ENCODE peak calls at places on chromosomes 16 and 17, in five cellular contexts. D is prostate gland, O is IMR-90, V is endothelial cell of umbilical vein, F is K562. Z is an unnamed sample.

GRCh38 chr16:25066747-25067631 is 44.6 kb upstream of the LCMT1 start:
- DNase-seq in F (peak; percentile 90), V (peak; percentile 73), D (peak; percentile 80), O (peak; percentile 61), Z (peak; percentile 89)

GRCh38 chr17:42459256-42459982 is 741 bp downstream of the ATP6V0A1 start:
- DNase-seq in F (peak; percentile 85), V (no peak), O (peak; percentile 69), D (peak; percentile 53), Z (peak; percentile 85)

GRCh38 chr17:72606656-72607055 is 485.8 kb downstream of the SLC39A11 start:
- DNase-seq in O (no peak), V (no peak), D (no peak), F (no peak), Z (no peak)

GRCh38 chr16:85393674-85394510 is 219.2 kb upstream of the GSE1 start:
- DNase-seq in F (peak; percentile 86), D (no peak), O (peak; percentile 40), V (no peak), Z (peak; percentile 78)

GRCh38 chr16:24776486-24777220 is 47.2 kb downstream of the TNRC6A start:
- DNase-seq in F (no peak), O (peak; percentile 33), D (no peak), V (peak; percentile 63), Z (peak; percentile 61)

GRCh38 chr17:2724783-2725164 is 13.2 kb upstream of the CLUH start:
- DNase-seq in F (peak; percentile 37), V (peak; percentile 19), D (no peak), O (peak; percentile 26), Z (peak; percentile 67)

GRCh38 chr17:48582750-48583069 is 4.6 kb upstream of the HOXB4 start:
- DNase-seq in F (no peak), D (no peak), O (no peak), V (no peak), Z (no peak)

GRCh38 chr16:12868169-12868568 is 33.2 kb upstream of the SHISA9 start:
- DNase-seq in F (no peak), D (no peak), O (no peak), V (no peak), Z (no peak)

GRCh38 chr17:78458091-78458490 is 79.6 kb downstream of the PGS1 start:
- DNase-seq in D (no peak), O (no peak), F (no peak), V (no peak), Z (no peak)

GRCh38 chr16:1958715-1959268 is 546 bp upstream of the NDUFB10 start:
- DNase-seq in D (no peak), O (no peak), V (no peak), F (no peak), Z (no peak)

GRCh38 chr16:51095114-51095872 is 55.8 kb downstream of the SALL1 start:
- DNase-seq in V (no peak), D (no peak), F (no peak), O (no peak), Z (no peak)
- TF ChIP-seq POLR2A in V (no peak), D (no peak), F (no peak), O (no peak), Z (no peak)

GRCh38 chr17:6027342-6028024 is 42.7 kb upstream of the WSCD1 start:
- DNase-seq in F (no peak), O (no peak), V (no peak), D (no peak), Z (no peak)

GRCh38 chr17:6023452-6023851 is 46.7 kb upstream of the WSCD1 start:
- DNase-seq in O (no peak), F (no peak), D (no peak), V (no peak), Z (no peak)

GRCh38 chr17:6021627-6022026 is 48.6 kb upstream of the WSCD1 start:
- DNase-seq in F (no peak), V (no peak), D (no peak), O (no peak), Z (no peak)

GRCh38 chr17:6021011-6021400 is 49.2 kb upstream of the WSCD1 start:
- DNase-seq in D (no peak), F (no peak), V (no peak), O (no peak), Z (no peak)

DNA sequence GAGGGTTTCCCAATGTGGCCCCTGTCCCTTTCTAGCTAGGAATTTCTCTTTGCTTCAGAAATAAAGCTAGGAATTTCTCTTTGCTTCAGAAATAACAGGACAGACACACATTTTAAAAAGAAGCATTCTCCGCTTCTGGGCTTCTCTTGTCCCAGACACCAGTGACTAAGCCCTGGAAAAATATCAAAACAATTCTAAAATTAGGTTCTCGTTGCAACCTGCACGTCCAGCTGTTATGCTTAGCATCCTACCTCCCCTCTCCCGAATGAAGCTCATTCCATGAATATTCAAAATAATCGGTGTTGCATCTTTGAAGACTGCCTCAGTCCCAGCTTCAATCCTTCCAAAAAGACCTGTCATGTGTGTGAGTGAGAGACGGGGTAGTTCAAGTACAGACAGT is 45.6 kb upstream of the WSCD1 start:
- DNase-seq in O (no peak), F (no peak), V (no peak), D (no peak), Z (no peak)
- TF ChIP-seq POLR2A in O (no peak), F (no peak), V (no peak), D (no peak), Z (no peak)

GRCh38 chr17:59859444-59860025 is 33.2 kb downstream of the TUBD1 start:
- DNase-seq in O (peak; percentile 78), V (peak; percentile 76), D (no peak), F (peak; percentile 30), Z (peak; percentile 64)
- TF ChIP-seq POLR2A in O (peak; percentile 24), V (no peak), D (no peak), F (no peak), Z (no peak)

GRCh38 chr17:13017623-13018462 is at the start of gene ELAC2:
- DNase-seq in O (peak; percentile 99), D (peak; percentile 98), F (peak; percentile 95), V (peak; percentile 99), Z (peak; percentile 98)
- TF ChIP-seq POLR2A in O (peak; percentile 86), D (peak; percentile 51), F (peak; percentile 84), V (peak; percentile 96), Z (peak; percentile 83)

GRCh38 chr16:53018834-53019416 is 33.8 kb downstream of the CHD9NB start:
- DNase-seq in O (no peak), V (no peak), F (no peak), D (no peak), Z (no peak)

DNA sequence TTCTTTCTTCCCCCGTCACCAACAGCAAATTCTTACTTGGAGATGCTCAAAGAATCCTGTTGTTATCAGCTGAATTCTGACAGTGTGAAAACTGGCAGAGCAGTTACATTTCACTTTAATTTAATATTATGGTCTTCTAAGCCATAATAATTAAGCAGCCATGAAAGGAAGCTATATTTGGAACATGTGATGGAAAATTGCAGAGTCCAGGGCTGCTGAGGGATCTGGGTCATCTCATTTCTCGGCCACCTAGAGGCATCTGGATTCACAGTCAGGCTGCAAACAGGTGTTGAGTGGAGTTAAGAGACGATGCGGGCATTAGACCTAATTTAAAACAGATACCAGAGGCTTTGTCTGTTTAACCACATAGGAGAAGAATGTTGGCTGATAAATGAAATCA is 38.4 kb downstream of the CHD9NB start:
- DNase-seq in D (no peak), V (no peak), O (no peak), F (no peak), Z (no peak)
- TF ChIP-seq POLR2A in D (no peak), V (no peak), O (no peak), F (no peak), Z (no peak)

GRCh38 chr16:49036126-49036525 is 245.5 kb downstream of the CBLN1 start:
- DNase-seq in D (no peak), V (no peak), O (no peak), F (no peak), Z (no peak)
- TF ChIP-seq POLR2A in D (no peak), V (no peak), O (no peak), F (no peak), Z (no peak)

DNA sequence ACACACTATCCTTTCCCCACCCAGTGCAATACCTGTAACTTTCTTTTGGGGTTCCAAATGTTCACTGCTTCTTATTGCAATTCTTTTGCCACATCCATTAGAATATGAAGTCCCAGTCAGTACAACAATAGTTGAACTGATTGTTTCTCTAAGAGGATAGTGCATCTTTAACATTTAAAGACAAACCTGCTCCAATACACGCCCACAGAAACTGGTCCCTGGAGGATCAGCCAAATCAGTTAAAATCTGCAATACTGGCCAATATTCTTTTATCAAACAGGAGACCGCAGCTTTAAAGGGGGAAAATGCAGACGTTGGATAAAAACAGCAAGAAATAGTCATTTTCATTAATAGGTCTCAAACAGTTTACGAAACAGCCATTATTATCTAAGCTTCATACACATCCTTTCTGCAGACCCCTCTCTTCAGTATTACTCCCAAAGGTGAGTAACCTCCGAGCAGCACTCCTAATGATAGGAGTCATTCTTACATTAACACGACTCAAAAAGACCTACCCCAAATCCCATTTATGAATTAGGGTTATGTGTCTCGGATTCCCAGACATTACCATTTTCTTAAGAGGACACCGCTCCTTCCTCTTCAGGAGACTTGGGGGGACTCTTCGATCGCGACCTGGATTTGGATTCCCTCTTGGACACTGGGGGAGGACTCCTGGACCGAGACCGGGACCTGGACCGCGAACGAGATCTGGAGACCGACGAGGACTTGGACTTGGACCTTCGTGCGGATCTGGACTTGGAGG is 1.4 kb downstream of the SRSF2 start:
- DNase-seq in O (no peak), F (peak; percentile 15), D (no peak), V (no peak), Z (peak; percentile 53)
- TF ChIP-seq POLR2A in O (no peak), F (no peak), D (no peak), V (no peak), Z (no peak)

Z was measured in erythroblast.